ENCODE peak calls at places on chromosomes 11 and 22, in nine cellular contexts. One of them, this sample, is unnamed.

GRCh38 chr11:6077723-6078122 is 29.8 kb upstream of the OR56B4 start:
- DNase-seq in AG04450: no peak
- DNase-seq in lung: no peak
- DNase-seq in lower leg skin: no peak
- DNase-seq in IMR-90: no peak
- DNase-seq in spleen: no peak
- DNase-seq in choroid plexus epithelial cell: no peak
- DNase-seq in left ventricle myocardium inferior: no peak
- DNase-seq in fibroblast of pulmonary artery: no peak
- DNase-seq in this sample: no peak

GRCh38 chr11:69344570-69345145 is 50.7 kb downstream of the MYEOV start:
- DNase-seq in AG04450: no peak
- DNase-seq in lung: peak
- DNase-seq in lower leg skin: peak
- DNase-seq in IMR-90: no peak
- DNase-seq in spleen: no peak
- DNase-seq in choroid plexus epithelial cell: no peak
- DNase-seq in left ventricle myocardium inferior: no peak
- DNase-seq in fibroblast of pulmonary artery: no peak
- DNase-seq in this sample: no peak

GRCh38 chr11:101127348-101127698 is 2.3 kb downstream of the PGR start:
- DNase-seq in AG04450: no peak
- DNase-seq in lung: peak
- DNase-seq in lower leg skin: peak
- DNase-seq in IMR-90: no peak
- DNase-seq in spleen: no peak
- DNase-seq in choroid plexus epithelial cell: no peak
- DNase-seq in left ventricle myocardium inferior: peak
- DNase-seq in fibroblast of pulmonary artery: no peak
- DNase-seq in this sample: no peak

GRCh38 chr11:111399187-111400031 is 20.3 kb upstream of the POU2AF1 start:
- DNase-seq in AG04450: no peak
- DNase-seq in lung: no peak
- DNase-seq in lower leg skin: peak
- DNase-seq in IMR-90: no peak
- DNase-seq in spleen: no peak
- DNase-seq in choroid plexus epithelial cell: no peak
- DNase-seq in left ventricle myocardium inferior: no peak
- DNase-seq in fibroblast of pulmonary artery: no peak
- DNase-seq in this sample: no peak

GRCh38 chr22:42309865-42310264 is 39.4 kb upstream of the TCF20 start:
- DNase-seq in AG04450: no peak
- DNase-seq in lung: no peak
- DNase-seq in lower leg skin: no peak
- DNase-seq in IMR-90: no peak
- DNase-seq in spleen: no peak
- DNase-seq in choroid plexus epithelial cell: no peak
- DNase-seq in left ventricle myocardium inferior: no peak
- DNase-seq in fibroblast of pulmonary artery: no peak
- DNase-seq in this sample: no peak

GRCh38 chr11:92152245-92152644 is 72.4 kb upstream of the FAT3 start:
- DNase-seq in AG04450: no peak
- DNase-seq in lung: no peak
- DNase-seq in lower leg skin: no peak
- DNase-seq in IMR-90: no peak
- DNase-seq in spleen: no peak
- DNase-seq in choroid plexus epithelial cell: no peak
- DNase-seq in left ventricle myocardium inferior: no peak
- DNase-seq in fibroblast of pulmonary artery: no peak
- DNase-seq in this sample: peak

GRCh38 chr22:33873186-33873585 is 47.1 kb downstream of the LARGE1 start:
- DNase-seq in AG04450: no peak
- DNase-seq in lung: no peak
- DNase-seq in lower leg skin: no peak
- DNase-seq in IMR-90: no peak
- DNase-seq in spleen: peak
- DNase-seq in choroid plexus epithelial cell: no peak
- DNase-seq in left ventricle myocardium inferior: peak
- DNase-seq in fibroblast of pulmonary artery: no peak
- DNase-seq in this sample: peak

GRCh38 chr22:24146791-24147353 is 34.4 kb upstream of the SUSD2 start:
- DNase-seq in AG04450: peak
- DNase-seq in lung: no peak
- DNase-seq in lower leg skin: no peak
- DNase-seq in IMR-90: peak
- DNase-seq in spleen: no peak
- DNase-seq in choroid plexus epithelial cell: peak
- DNase-seq in left ventricle myocardium inferior: peak
- DNase-seq in fibroblast of pulmonary artery: peak
- DNase-seq in this sample: peak

DNA sequence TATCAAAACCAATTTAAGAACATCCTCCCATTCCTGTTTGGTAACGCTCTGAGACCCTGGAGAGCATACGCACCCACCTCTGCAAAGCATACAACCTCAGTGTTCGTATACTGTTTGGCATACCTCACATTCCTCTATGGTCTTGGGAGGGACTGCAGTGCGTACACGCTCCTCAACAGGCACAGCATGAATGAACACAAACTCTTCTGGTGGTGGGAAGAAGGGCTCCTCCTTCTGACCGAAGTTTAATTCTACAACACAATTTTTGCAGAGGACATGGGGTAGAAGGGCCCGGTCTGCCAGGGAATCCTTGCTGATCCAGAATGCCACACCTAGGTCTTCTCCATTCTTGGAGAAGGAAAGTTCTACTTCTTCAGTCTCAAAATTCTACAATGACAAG is 5.3 kb downstream of the HNRNPUL2 start:
- DNase-seq in AG04450: no peak
- DNase-seq in lung: no peak
- DNase-seq in lower leg skin: no peak
- DNase-seq in IMR-90: peak
- DNase-seq in spleen: no peak
- DNase-seq in choroid plexus epithelial cell: peak
- DNase-seq in left ventricle myocardium inferior: no peak
- DNase-seq in fibroblast of pulmonary artery: peak
- DNase-seq in this sample: peak
- TF ChIP-seq CTCF in AG04450: peak
- TF ChIP-seq CTCF in lung: no peak
- TF ChIP-seq CTCF in lower leg skin: no peak
- TF ChIP-seq CTCF in IMR-90: no peak
- TF ChIP-seq CTCF in spleen: no peak
- TF ChIP-seq CTCF in choroid plexus epithelial cell: peak
- TF ChIP-seq CTCF in left ventricle myocardium inferior: no peak
- TF ChIP-seq CTCF in fibroblast of pulmonary artery: peak
- TF ChIP-seq CTCF in this sample: peak

GRCh38 chr11:122853971-122854446 is 15.7 kb downstream of the CRTAM start:
- DNase-seq in AG04450: peak
- DNase-seq in lung: peak
- DNase-seq in lower leg skin: no peak
- DNase-seq in IMR-90: peak
- DNase-seq in spleen: no peak
- DNase-seq in choroid plexus epithelial cell: peak
- DNase-seq in left ventricle myocardium inferior: no peak
- DNase-seq in fibroblast of pulmonary artery: peak
- DNase-seq in this sample: peak
- H3K4me3 ChIP-seq in AG04450: no peak
- H3K4me3 ChIP-seq in lung: no peak
- H3K4me3 ChIP-seq in lower leg skin: no peak
- H3K4me3 ChIP-seq in IMR-90: no peak
- H3K4me3 ChIP-seq in spleen: no peak
- H3K4me3 ChIP-seq in choroid plexus epithelial cell: no peak
- H3K4me3 ChIP-seq in left ventricle myocardium inferior: no peak
- H3K4me3 ChIP-seq in fibroblast of pulmonary artery: no peak
- H3K4me3 ChIP-seq in this sample: no peak

GRCh38 chr11:12135185-12135584 is 24.8 kb downstream of the MICAL2 start:
- DNase-seq in AG04450: no peak
- DNase-seq in lung: no peak
- DNase-seq in lower leg skin: no peak
- DNase-seq in IMR-90: no peak
- DNase-seq in spleen: no peak
- DNase-seq in choroid plexus epithelial cell: no peak
- DNase-seq in left ventricle myocardium inferior: no peak
- DNase-seq in fibroblast of pulmonary artery: no peak
- DNase-seq in this sample: no peak

GRCh38 chr11:12137005-12137690 is 26.8 kb downstream of the MICAL2 start:
- DNase-seq in AG04450: no peak
- DNase-seq in lung: no peak
- DNase-seq in lower leg skin: no peak
- DNase-seq in IMR-90: no peak
- DNase-seq in spleen: no peak
- DNase-seq in choroid plexus epithelial cell: no peak
- DNase-seq in left ventricle myocardium inferior: no peak
- DNase-seq in fibroblast of pulmonary artery: no peak
- DNase-seq in this sample: no peak

GRCh38 chr11:12139144-12139881 is 28.9 kb downstream of the MICAL2 start:
- DNase-seq in AG04450: peak
- DNase-seq in lung: no peak
- DNase-seq in lower leg skin: no peak
- DNase-seq in IMR-90: peak
- DNase-seq in spleen: peak
- DNase-seq in choroid plexus epithelial cell: peak
- DNase-seq in left ventricle myocardium inferior: no peak
- DNase-seq in fibroblast of pulmonary artery: peak
- DNase-seq in this sample: peak

GRCh38 chr11:12140186-12140938 is 30.0 kb downstream of the MICAL2 start:
- DNase-seq in AG04450: no peak
- DNase-seq in lung: no peak
- DNase-seq in lower leg skin: no peak
- DNase-seq in IMR-90: peak
- DNase-seq in spleen: no peak
- DNase-seq in choroid plexus epithelial cell: no peak
- DNase-seq in left ventricle myocardium inferior: no peak
- DNase-seq in fibroblast of pulmonary artery: no peak
- DNase-seq in this sample: no peak

DNA sequence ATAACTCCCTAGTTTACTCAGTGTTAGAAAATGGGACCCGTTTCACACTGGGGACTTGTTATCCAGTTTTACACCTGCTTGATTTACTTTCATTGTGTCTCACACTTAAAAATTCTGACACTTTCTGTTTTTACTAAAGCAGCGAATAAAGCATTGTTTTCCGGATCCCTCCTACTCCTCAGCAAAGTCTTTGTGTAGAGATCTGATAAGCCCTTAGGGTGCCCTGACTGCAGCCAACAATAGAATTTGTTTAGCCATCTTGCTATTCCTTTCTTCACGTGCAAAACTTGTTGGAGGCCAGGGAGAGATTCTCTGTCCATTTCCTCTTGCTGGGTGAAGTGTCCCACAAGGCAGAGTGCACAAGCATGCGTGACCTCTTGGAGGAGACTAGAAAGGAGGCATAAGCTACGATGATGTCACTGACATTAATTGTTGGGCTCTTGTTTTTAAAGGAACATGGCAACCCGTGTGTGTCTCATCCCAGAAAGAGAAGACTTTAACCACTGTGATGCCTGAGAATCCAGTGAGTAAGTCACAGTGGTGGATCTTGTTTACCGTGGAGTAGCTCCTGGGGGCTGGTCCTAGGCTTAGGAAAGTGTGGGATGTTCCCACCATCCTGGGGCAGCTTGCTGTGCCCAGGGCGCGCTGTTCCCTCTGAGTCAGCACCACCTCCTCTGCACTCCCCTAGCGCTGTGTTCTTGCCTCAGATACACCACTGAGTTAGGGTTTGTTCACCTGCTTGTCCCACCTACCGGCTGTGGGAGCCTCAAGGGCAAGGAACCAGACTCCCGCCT is 27.7 kb downstream of the MICAL2 start:
- DNase-seq in AG04450: peak
- DNase-seq in lung: no peak
- DNase-seq in lower leg skin: no peak
- DNase-seq in IMR-90: peak
- DNase-seq in spleen: peak
- DNase-seq in choroid plexus epithelial cell: peak
- DNase-seq in left ventricle myocardium inferior: no peak
- DNase-seq in fibroblast of pulmonary artery: peak
- DNase-seq in this sample: peak
- TF ChIP-seq CTCF in AG04450: no peak
- TF ChIP-seq CTCF in lung: no peak
- TF ChIP-seq CTCF in lower leg skin: no peak
- TF ChIP-seq CTCF in IMR-90: no peak
- TF ChIP-seq CTCF in spleen: no peak
- TF ChIP-seq CTCF in choroid plexus epithelial cell: peak
- TF ChIP-seq CTCF in left ventricle myocardium inferior: no peak
- TF ChIP-seq CTCF in fibroblast of pulmonary artery: no peak
- TF ChIP-seq CTCF in this sample: no peak

GRCh38 chr11:827861-828167 is at the start of gene CRACR2B:
- DNase-seq in AG04450: no peak
- DNase-seq in lung: no peak
- DNase-seq in lower leg skin: no peak
- DNase-seq in IMR-90: no peak
- DNase-seq in spleen: peak
- DNase-seq in choroid plexus epithelial cell: no peak
- DNase-seq in left ventricle myocardium inferior: no peak
- DNase-seq in fibroblast of pulmonary artery: no peak
- DNase-seq in this sample: no peak

GRCh38 chr11:826836-827145 is 928 bp upstream of the CRACR2B start:
- DNase-seq in AG04450: no peak
- DNase-seq in lung: no peak
- DNase-seq in lower leg skin: no peak
- DNase-seq in IMR-90: no peak
- DNase-seq in spleen: no peak
- DNase-seq in choroid plexus epithelial cell: no peak
- DNase-seq in left ventricle myocardium inferior: no peak
- DNase-seq in fibroblast of pulmonary artery: no peak
- DNase-seq in this sample: no peak

GRCh38 chr11:825366-826231 is 2.1 kb upstream of the CRACR2B start:
- DNase-seq in AG04450: no peak
- DNase-seq in lung: no peak
- DNase-seq in lower leg skin: no peak
- DNase-seq in IMR-90: no peak
- DNase-seq in spleen: no peak
- DNase-seq in choroid plexus epithelial cell: no peak
- DNase-seq in left ventricle myocardium inferior: no peak
- DNase-seq in fibroblast of pulmonary artery: no peak
- DNase-seq in this sample: no peak

GRCh38 chr11:828501-829115 is 889 bp downstream of the CRACR2B start:
- DNase-seq in AG04450: no peak
- DNase-seq in lung: no peak
- DNase-seq in lower leg skin: no peak
- DNase-seq in IMR-90: no peak
- DNase-seq in spleen: no peak
- DNase-seq in choroid plexus epithelial cell: no peak
- DNase-seq in left ventricle myocardium inferior: no peak
- DNase-seq in fibroblast of pulmonary artery: no peak
- DNase-seq in this sample: no peak

DNA sequence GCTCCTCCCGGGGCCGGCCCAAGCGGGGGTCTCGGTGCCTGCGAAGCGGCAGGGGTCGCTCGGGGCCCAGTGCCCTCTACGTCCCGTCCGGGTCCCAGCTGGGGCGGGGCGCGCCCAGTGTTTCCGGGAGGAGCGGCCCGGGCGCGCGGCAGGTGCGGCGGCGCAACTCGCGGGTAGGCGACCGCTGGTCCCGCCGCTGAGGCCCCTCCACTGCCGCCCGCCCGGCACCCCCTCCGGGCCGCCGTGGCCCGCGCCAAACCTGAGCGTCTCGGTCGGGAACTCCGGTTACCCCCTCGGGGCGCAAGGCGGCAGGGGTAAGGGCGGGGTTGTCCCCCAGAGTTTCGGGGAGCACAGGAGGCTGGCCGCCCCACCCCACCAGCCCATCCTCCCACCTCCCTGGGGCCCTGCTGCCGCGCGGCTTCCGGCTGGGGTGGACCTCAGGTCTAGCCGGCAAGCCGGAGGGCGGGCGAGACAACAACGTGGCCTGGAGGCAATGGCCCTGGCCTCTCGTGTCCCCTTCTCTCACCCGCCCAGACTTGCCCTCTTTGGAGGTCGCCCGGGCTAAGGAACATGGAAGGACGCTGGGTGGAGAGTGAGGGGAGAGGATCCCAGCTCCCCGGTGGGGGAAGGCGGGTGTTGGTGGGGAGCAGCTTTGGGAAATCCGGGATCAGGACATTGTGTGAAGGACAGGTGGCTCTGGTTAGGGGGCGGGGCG is 416 bp upstream of the CRACR2B start:
- DNase-seq in AG04450: no peak
- DNase-seq in lung: peak
- DNase-seq in lower leg skin: no peak
- DNase-seq in IMR-90: no peak
- DNase-seq in spleen: peak
- DNase-seq in choroid plexus epithelial cell: no peak
- DNase-seq in left ventricle myocardium inferior: no peak
- DNase-seq in fibroblast of pulmonary artery: no peak
- DNase-seq in this sample: no peak
- H3K4me3 ChIP-seq in AG04450: peak
- H3K4me3 ChIP-seq in lung: peak
- H3K4me3 ChIP-seq in lower leg skin: no peak
- H3K4me3 ChIP-seq in IMR-90: no peak
- H3K4me3 ChIP-seq in spleen: peak
- H3K4me3 ChIP-seq in choroid plexus epithelial cell: peak
- H3K4me3 ChIP-seq in left ventricle myocardium inferior: peak
- H3K4me3 ChIP-seq in fibroblast of pulmonary artery: no peak
- H3K4me3 ChIP-seq in this sample: no peak

This sample was measured in AG10803.